ENCODE peak calls at places on chromosomes 4 and X, in seven cellular contexts. Y is H9, W is neuronal stem cell, H is IMR-90, A is trophoblast cell, D is mesenchymal stem cell, J is H1. M is an unnamed sample.
A peak's percentile ranks its signal among the peaks of the same experiment; 100 is the strongest.

GRCh38 chrX:55742649-55743048 is 25.1 kb downstream of the RRAGB start:
- DNase-seq in A (no peak), D (no peak), Y (no peak), J (no peak), W (no peak), H (no peak), M (no peak)

GRCh38 chr4:153676491-153676890 is 7.6 kb upstream of the TLR2 start:
- DNase-seq in W (no peak), A (no peak), D (no peak), H (peak; percentile 12), Y (no peak), J (no peak), M (no peak)

GRCh38 chrX:150587585-150588503 is 19.4 kb downstream of the MTM1 start:
- DNase-seq in H (no peak), A (no peak), D (no peak), Y (no peak), J (no peak), W (no peak), M (no peak)

GRCh38 chrX:101385795-101386541 is at the start of gene BTK:
- DNase-seq in H (no peak), D (no peak), W (no peak), Y (no peak), J (no peak), A (no peak), M (peak; percentile 22)

GRCh38 chrX:18964026-18964425 is 19.9 kb downstream of the PHKA2 start:
- DNase-seq in Y (no peak), J (no peak), D (no peak), H (no peak), A (no peak), W (no peak), M (no peak)

GRCh38 chr4:89724716-89725115 is 112.2 kb downstream of the SNCA start:
- DNase-seq in J (no peak), W (no peak), D (peak; percentile 81), H (peak; percentile 91), A (peak; percentile 54), Y (no peak), M (peak; percentile 53)

GRCh38 chrX:40074959-40075332 is 22.8 kb downstream of the BCOR start:
- DNase-seq in H (no peak), Y (no peak), J (no peak), D (no peak), W (no peak), A (no peak), M (no peak)

GRCh38 chr4:244471-244870 is 60.8 kb downstream of the ZNF732 start:
- DNase-seq in J (peak; percentile 39), D (peak; percentile 1), H (no peak), Y (peak; percentile 27), W (no peak), A (peak; percentile 72), M (peak; percentile 64)

GRCh38 chrX:115373308-115373707 is 83.8 kb downstream of the LUZP4 start:
- DNase-seq in H (no peak), J (no peak), Y (no peak), D (no peak), W (peak; percentile 44), A (no peak), M (no peak)

GRCh38 chr4:149897784-149898183 is 82.1 kb upstream of the IQCM start:
- DNase-seq in H (peak; percentile 26), Y (no peak), W (no peak), J (no peak), A (peak; percentile 32), D (peak; percentile 20), M (peak; percentile 20)

GRCh38 chrX:93874554-93874953 is 200.5 kb downstream of the FAM133A start:
- DNase-seq in W (peak; percentile 12), J (no peak), A (peak; percentile 70), D (peak; percentile 0), Y (peak; percentile 37), H (no peak), M (peak; percentile 45)

GRCh38 chrX:24285082-24285481 is 28.8 kb downstream of the SUPT20HL2 start:
- DNase-seq in Y (no peak), W (no peak), H (no peak), D (no peak), J (no peak), A (no peak), M (no peak)

GRCh38 chr4:122150896-122151295 is 1.2 kb upstream of the BLTP1 start:
- DNase-seq in D (no peak), J (no peak), H (no peak), W (no peak), Y (no peak), A (peak; percentile 16), M (no peak)

GRCh38 chrX:112223391-112223790 is 140.8 kb upstream of the TRPC5 start:
- DNase-seq in W (no peak), J (no peak), H (no peak), A (peak; percentile 34), D (no peak), Y (no peak), M (peak; percentile 8)

GRCh38 chr4:133997440-133997839 is 204.1 kb downstream of the PABPC4L start:
- DNase-seq in W (no peak), Y (no peak), A (peak; percentile 20), J (no peak), H (peak; percentile 6), D (peak; percentile 6), M (peak; percentile 10)

GRCh38 chr4:105714071-105714521 is 5.5 kb downstream of the GSTCD start:
- DNase-seq in D (no peak), Y (no peak), W (no peak), A (peak; percentile 3), H (no peak), J (no peak), M (no peak)

GRCh38 chr4:82469776-82470345 is 39.5 kb downstream of the ENOPH1 start:
- DNase-seq in D (peak; percentile 62), Y (no peak), H (peak; percentile 70), W (no peak), A (no peak), J (no peak), M (peak; percentile 43)

GRCh38 chr4:83320548-83320947 is 14.1 kb downstream of the HPSE start:
- DNase-seq in A (peak; percentile 31), J (no peak), W (no peak), H (peak; percentile 45), Y (no peak), D (peak; percentile 22), M (no peak)

GRCh38 chr4:182749768-182750167 is 167.4 kb downstream of the DCTD start:
- DNase-seq in H (peak; percentile 27), J (no peak), A (no peak), D (no peak), W (no peak), Y (no peak), M (no peak)

GRCh38 chr4:36439556-36439955 is 158.1 kb downstream of the DTHD1 start:
- DNase-seq in W (peak; percentile 32), A (no peak), J (no peak), H (no peak), Y (no peak), D (no peak), M (peak; percentile 39)

GRCh38 chr4:134089885-134090284 is 111.7 kb downstream of the PABPC4L start:
- DNase-seq in A (peak; percentile 58), J (no peak), W (no peak), H (no peak), D (no peak), Y (no peak), M (peak; percentile 78)

GRCh38 chrX:139304471-139304870 is 226.1 kb upstream of the F9 start:
- DNase-seq in W (no peak), H (no peak), A (no peak), J (no peak), D (no peak), Y (no peak), M (no peak)

GRCh38 chr4:6824772-6825402 is 42.4 kb downstream of the KIAA0232 start:
- DNase-seq in J (no peak), W (no peak), H (peak; percentile 42), D (no peak), A (no peak), Y (no peak), M (no peak)

GRCh38 chrX:8284131-8284530 is 113.1 kb upstream of the VCX2 start:
- DNase-seq in W (no peak), H (no peak), D (no peak), A (no peak), Y (no peak), J (no peak), M (no peak)

GRCh38 chr4:5824635-5825034 is 68.3 kb downstream of the CRMP1 start:
- DNase-seq in W (no peak), J (no peak), H (peak; percentile 51), A (peak; percentile 40), D (peak; percentile 45), Y (no peak), M (peak; percentile 46)

GRCh38 chr4:180538384-180539052 is 1704.7 kb upstream of the TENM3 start:
- DNase-seq in J (no peak), A (no peak), D (no peak), H (no peak), Y (no peak), W (no peak), M (no peak)

GRCh38 chr4:140115140-140115539 is 38.8 kb downstream of the MAML3 start:
- DNase-seq in D (no peak), J (no peak), Y (no peak), H (no peak), A (no peak), W (no peak), M (no peak)
- H4K8ac ChIP-seq in D (no peak overlapping the region), J (no peak overlapping the region), Y (no peak overlapping the region), H (no peak overlapping the region), A (no peak overlapping the region), W (no peak overlapping the region), M (no peak overlapping the region)

GRCh38 chrX:147953976-147954375 is 27.2 kb upstream of the FMR1NB start:
- DNase-seq in H (no peak), Y (no peak), D (no peak), A (no peak), W (no peak), J (no peak), M (no peak)
- H3K79me1 ChIP-seq in H (no peaks in the 10 kb centered on the region), Y (no peaks in the 10 kb centered on the region), D (no peaks in the 10 kb centered on the region), A (no peaks in the 10 kb centered on the region), W (no peaks in the 10 kb centered on the region), J (no peaks in the 10 kb centered on the region), M (no peaks in the 10 kb centered on the region)

GRCh38 chr4:177411996-177412395 is 30.2 kb downstream of the AGA start:
- DNase-seq in J (no peak), D (no peak), H (no peak), W (no peak), Y (no peak), A (no peak), M (no peak)

GRCh38 chr4:177408023-177408422 is 34.2 kb downstream of the AGA start:
- DNase-seq in A (peak; percentile 29), D (no peak), H (no peak), W (no peak), J (no peak), Y (no peak), M (no peak)

GRCh38 chr4:177413092-177413491 is 29.1 kb downstream of the AGA start:
- DNase-seq in A (no peak), D (no peak), Y (no peak), W (no peak), H (no peak), J (no peak), M (no peak)

GRCh38 chr4:177410566-177410965 is 31.7 kb downstream of the AGA start:
- DNase-seq in W (no peak), Y (no peak), A (no peak), D (no peak), J (no peak), H (no peak), M (no peak)

GRCh38 chr4:177413656-177414055 is 28.6 kb downstream of the AGA start:
- DNase-seq in A (no peak), J (no peak), H (no peak), W (no peak), D (no peak), Y (no peak), M (no peak)
- H4K8ac ChIP-seq in A (no peak overlapping the region), J (no peak overlapping the region), H (no peak overlapping the region), W (no peak overlapping the region), D (no peak overlapping the region), Y (no peak overlapping the region), M (no peak overlapping the region)

GRCh38 chrX:135543924-135544323 is 23.5 kb downstream of the INTS6L start:
- DNase-seq in H (no peak), A (no peak), Y (peak; percentile 31), D (no peak), W (no peak), J (no peak), M (peak; percentile 40)
- H3K79me1 ChIP-seq in H (no peaks in the 10 kb centered on the region), A (no peaks in the 10 kb centered on the region), Y (no peaks in the 10 kb centered on the region), D (peaks cover 4% of the 10 kb centered on the region), W (no peaks in the 10 kb centered on the region), J (no peaks in the 10 kb centered on the region), M (no peaks in the 10 kb centered on the region)